ENCODE peak calls at places on chromosomes 5 and 9, in five cellular contexts. Y is thoracic aorta, G is brain microvascular endothelial cell, S is stomach, D is tibial artery. T is an unnamed sample.

GRCh38 chr9:6428940-6429889 is 16.2 kb downstream of the UHRF2 start:
- DNase-seq in S (no peak), G (no peak), D (no peak), Y (no peak), T (peak; percentile 9)

GRCh38 chr9:109440797-109441287 is 57.3 kb downstream of the PTPN3 start:
- DNase-seq in Y (peak; percentile 35), S (peak; percentile 53), D (no peak), G (peak; percentile 87), T (peak; percentile 62)

GRCh38 chr5:93604119-93604963 is 21.3 kb downstream of the NR2F1 start:
- DNase-seq in G (no peak), D (no peak), Y (no peak), S (no peak), T (no peak)

GRCh38 chr9:79980440-79980839 is 408.7 kb downstream of the TLE4 start:
- DNase-seq in G (no peak), D (no peak), S (no peak), Y (no peak), T (no peak)

GRCh38 chr5:64333891-64334290 is 168.2 kb downstream of the RNF180 start:
- DNase-seq in S (no peak), D (no peak), G (no peak), Y (no peak), T (no peak)

GRCh38 chr5:31866166-31866565 is 227.2 kb downstream of the PDZD2 start:
- DNase-seq in D (no peak), Y (no peak), S (no peak), G (no peak), T (no peak)

GRCh38 chr5:33816791-33817190 is 75.0 kb downstream of the ADAMTS12 start:
- DNase-seq in G (no peak), Y (no peak), D (no peak), S (no peak), T (no peak)

GRCh38 chr5:3512291-3512690 is 83.3 kb upstream of the IRX1 start:
- DNase-seq in G (no peak), D (no peak), Y (no peak), S (no peak), T (no peak)

GRCh38 chr5:1312206-1312605 is 17.3 kb upstream of the TERT start:
- DNase-seq in D (no peak), G (no peak), S (no peak), Y (no peak), T (no peak)

GRCh38 chr9:131334568-131335105 is 45.1 kb downstream of the PLPP7 start:
- DNase-seq in G (no peak), S (no peak), D (peak; percentile 84), Y (peak; percentile 21), T (no peak)

GRCh38 chr5:108360280-108360679 is 21.6 kb downstream of the FBXL17 start:
- DNase-seq in Y (no peak), D (no peak), S (no peak), G (no peak), T (no peak)

GRCh38 chr5:6236858-6237481 is 141.4 kb downstream of the MED10 start:
- DNase-seq in G (no peak), D (no peak), S (no peak), Y (no peak), T (no peak)

GRCh38 chr9:71590362-71590761 is 178.0 kb downstream of the CEMIP2 start:
- DNase-seq in D (no peak), G (no peak), Y (no peak), S (no peak), T (no peak)

GRCh38 chr9:126452036-126452595 is 125.5 kb downstream of the MVB12B start:
- DNase-seq in D (no peak), G (no peak), Y (no peak), S (no peak), T (no peak)

GRCh38 chr5:6712136-6712581 is 1.1 kb upstream of the TENT4A start:
- DNase-seq in S (peak; percentile 50), G (peak; percentile 51), D (peak; percentile 80), Y (peak; percentile 36), T (no peak)

GRCh38 chr5:81207009-81207408 is 26.1 kb upstream of the CKMT2 start:
- DNase-seq in S (no peak), D (no peak), Y (no peak), G (peak; percentile 18), T (no peak)

GRCh38 chr5:179731791-179732411 is 721 bp upstream of the MAML1 start:
- DNase-seq in D (peak; percentile 68), S (no peak), Y (no peak), G (no peak), T (peak; percentile 78)

GRCh38 chr5:166370928-166371690 is 1920.3 kb upstream of the WWC1 start:
- DNase-seq in S (no peak), Y (no peak), D (no peak), G (no peak), T (no peak)

GRCh38 chr9:112020680-112021596 is 124.3 kb downstream of the UGCG start:
- DNase-seq in Y (no peak), D (no peak), G (no peak), S (no peak), T (no peak)

GRCh38 chr9:112015736-112016135 is 119.1 kb downstream of the UGCG start:
- DNase-seq in G (no peak), D (no peak), S (no peak), Y (no peak), T (no peak)

GRCh38 chr9:112021742-112022141 is 125.1 kb downstream of the UGCG start:
- DNase-seq in D (no peak), G (no peak), Y (no peak), S (no peak), T (no peak)

GRCh38 chr9:112015149-112015548 is 118.5 kb downstream of the UGCG start:
- DNase-seq in G (no peak), Y (no peak), D (no peak), S (no peak), T (no peak)

DNA sequence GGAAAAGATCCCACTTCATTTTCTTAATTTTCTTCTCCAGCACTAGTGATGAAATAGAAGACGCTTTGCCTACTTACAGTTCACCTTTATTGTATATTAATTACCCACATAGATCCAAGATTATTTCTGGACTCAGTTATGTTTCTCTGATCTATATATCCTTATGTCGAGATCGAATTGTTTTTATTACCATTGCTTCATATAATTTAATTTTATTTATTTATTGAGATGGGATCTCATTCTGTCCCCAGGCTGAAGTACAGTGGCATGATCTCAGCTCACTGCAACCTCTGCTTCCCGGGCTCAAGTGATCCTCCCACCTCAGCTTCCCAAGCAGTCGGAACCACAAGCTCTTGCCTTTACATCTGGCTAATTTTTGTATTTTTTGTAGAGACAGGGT is 121.3 kb downstream of the UGCG start:
- DNase-seq in D (no peak), S (no peak), Y (no peak), G (no peak), T (no peak)
- H3K4me3 ChIP-seq in D (no peak overlapping the region), S (no peak overlapping the region), Y (no peak overlapping the region), G (no peak overlapping the region), T (no peak overlapping the region)

GRCh38 chr5:25568294-25568693 is 923.5 kb upstream of the CDH10 start:
- DNase-seq in D (no peak), G (no peak), Y (no peak), S (no peak), T (no peak)
- H3K27ac ChIP-seq in D (no peak overlapping the region), G (no peak overlapping the region), Y (no peak overlapping the region), S (no peak overlapping the region), T (no peak overlapping the region)

GRCh38 chr5:79488058-79488457 is 25.9 kb downstream of the HOMER1 start:
- DNase-seq in Y (no peak), S (no peak), G (no peak), D (no peak), T (no peak)

GRCh38 chr5:79481574-79481973 is 32.4 kb downstream of the HOMER1 start:
- DNase-seq in Y (no peak), G (no peak), S (no peak), D (no peak), T (no peak)

GRCh38 chr5:79486116-79486515 is 27.8 kb downstream of the HOMER1 start:
- DNase-seq in G (no peak), S (no peak), Y (no peak), D (no peak), T (no peak)

GRCh38 chr5:79487251-79487650 is 26.7 kb downstream of the HOMER1 start:
- DNase-seq in S (no peak), Y (no peak), D (no peak), G (no peak), T (no peak)

GRCh38 chr5:79484731-79485130 is 29.2 kb downstream of the HOMER1 start:
- DNase-seq in S (no peak), D (no peak), Y (no peak), G (peak; percentile 8), T (no peak)
- H3K4me3 ChIP-seq in S (no peak overlapping the region), D (no peak overlapping the region), Y (no peak overlapping the region), G (no peak overlapping the region), T (no peak overlapping the region)

GRCh38 chr9:134648701-134649525 is 7.3 kb downstream of the COL5A1 start:
- DNase-seq in G (peak; percentile 55), S (no peak), Y (no peak), D (no peak), T (no peak)
- H3K27ac ChIP-seq in G (peak overlapping the region; percentile 56), S (no peak overlapping the region), Y (peak overlapping the region; percentile 50), D (peak overlapping the region; percentile 85), T (no peak overlapping the region)

T was measured in HL-60.